ENCODE peak calls at places on chromosomes 4 and X, in ten cellular contexts. N, D, L, K, M, A, F, Z, R and I are unnamed samples.

GRCh38 chr4:98514930-98515809 is 143.2 kb downstream of the TSPAN5 start:
- DNase-seq in N (no peak), D (no peak), L (no peak), K (peak; percentile 42), M (no peak), A (no peak), F (no peak), Z (no peak), R (no peak), I (peak; percentile 69)

GRCh38 chr4:4494882-4495281 is 47.0 kb downstream of the STX18 start:
- DNase-seq in N (no peak), D (no peak), L (no peak), K (no peak), M (no peak), A (no peak), F (no peak), Z (no peak), R (no peak), I (no peak)

GRCh38 chrX:154021131-154021611 is 1.5 kb upstream of the IRAK1 start:
- DNase-seq in N (peak; percentile 43), D (no peak), L (peak; percentile 56), K (peak; percentile 39), M (no peak), A (no peak), F (no peak), Z (no peak), R (no peak), I (no peak)

GRCh38 chr4:128006592-128006991 is 41.4 kb downstream of the ABHD18 start:
- DNase-seq in N (no peak), D (no peak), L (peak; percentile 71), K (peak; percentile 31), M (no peak), A (no peak), F (no peak), Z (no peak), R (no peak), I (no peak)

GRCh38 chrX:66150188-66150587 is 13.9 kb upstream of the HEPH start:
- DNase-seq in N (no peak), D (no peak), L (no peak), K (no peak), M (no peak), A (no peak), F (no peak), Z (no peak), R (no peak), I (no peak)

GRCh38 chr4:140833280-140833679 is 77.1 kb upstream of the TBC1D9 start:
- DNase-seq in N (no peak), D (no peak), L (no peak), K (no peak), M (no peak), A (no peak), F (no peak), Z (no peak), R (no peak), I (no peak)

GRCh38 chrX:281166-281999 is at the start of gene PLCXD1:
- DNase-seq in N (peak; percentile 38), D (peak; percentile 25), L (peak; percentile 34), K (no peak), M (no peak), A (peak; percentile 73), F (no peak), Z (no peak), R (no peak), I (peak; percentile 92)

GRCh38 chr4:177255359-177255758 is 54.3 kb upstream of the NEIL3 start:
- DNase-seq in N (no peak), D (no peak), L (no peak), K (no peak), M (no peak), A (no peak), F (no peak), Z (no peak), R (no peak), I (no peak)

GRCh38 chr4:173752610-173753009 is 222.6 kb upstream of the HAND2 start:
- DNase-seq in N (peak; percentile 77), D (no peak), L (peak; percentile 36), K (no peak), M (no peak), A (peak; percentile 10), F (no peak), Z (no peak), R (peak; percentile 28), I (peak; percentile 75)

GRCh38 chr4:174663254-174663653 is 141.0 kb upstream of the HPGD start:
- DNase-seq in N (no peak), D (no peak), L (peak; percentile 4), K (no peak), M (no peak), A (no peak), F (no peak), Z (no peak), R (peak; percentile 16), I (no peak)

GRCh38 chr4:112523764-112524505 is 8.0 kb upstream of the NEUROG2 start:
- DNase-seq in N (peak; percentile 81), D (no peak), L (peak; percentile 26), K (no peak), M (peak; percentile 51), A (peak; percentile 87), F (no peak), Z (no peak), R (peak; percentile 71), I (peak; percentile 89)

GRCh38 chrX:7086384-7086783 is 61.1 kb upstream of the STS start:
- DNase-seq in N (no peak), D (no peak), L (no peak), K (no peak), M (no peak), A (no peak), F (no peak), Z (no peak), R (no peak), I (no peak)

GRCh38 chrX:39427492-39428289 is 626.4 kb downstream of the MID1IP1 start:
- DNase-seq in N (no peak), D (no peak), L (peak; percentile 48), K (peak; percentile 9), M (no peak), A (peak; percentile 52), F (no peak), Z (no peak), R (peak; percentile 15), I (no peak)

GRCh38 chrX:129622757-129623301 is 31.9 kb downstream of the APLN start:
- DNase-seq in N (no peak), D (no peak), L (peak; percentile 92), K (peak; percentile 64), M (no peak), A (no peak), F (no peak), Z (no peak), R (no peak), I (no peak)

GRCh38 chrX:20913760-20914159 is 460.5 kb upstream of the CNKSR2 start:
- DNase-seq in N (no peak), D (no peak), L (peak; percentile 6), K (no peak), M (no peak), A (peak; percentile 65), F (no peak), Z (no peak), R (peak; percentile 35), I (no peak)

GRCh38 chrX:7190157-7190556 is 42.2 kb upstream of the PUDP start:
- DNase-seq in N (no peak), D (no peak), L (no peak), K (no peak), M (no peak), A (no peak), F (no peak), Z (no peak), R (peak; percentile 6), I (peak; percentile 37)

GRCh38 chrX:3815896-3816664 is 102.6 kb upstream of the PRKX start:
- DNase-seq in N (peak; percentile 55), D (peak; percentile 53), L (peak; percentile 23), K (peak; percentile 32), M (peak; percentile 67), A (peak; percentile 64), F (peak; percentile 67), Z (peak; percentile 22), R (peak; percentile 42), I (peak; percentile 73)

GRCh38 chrX:153882557-153882956 is 3.4 kb downstream of the L1CAM start:
- DNase-seq in N (no peak), D (no peak), L (no peak), K (no peak), M (no peak), A (no peak), F (no peak), Z (no peak), R (no peak), I (no peak)

DNA sequence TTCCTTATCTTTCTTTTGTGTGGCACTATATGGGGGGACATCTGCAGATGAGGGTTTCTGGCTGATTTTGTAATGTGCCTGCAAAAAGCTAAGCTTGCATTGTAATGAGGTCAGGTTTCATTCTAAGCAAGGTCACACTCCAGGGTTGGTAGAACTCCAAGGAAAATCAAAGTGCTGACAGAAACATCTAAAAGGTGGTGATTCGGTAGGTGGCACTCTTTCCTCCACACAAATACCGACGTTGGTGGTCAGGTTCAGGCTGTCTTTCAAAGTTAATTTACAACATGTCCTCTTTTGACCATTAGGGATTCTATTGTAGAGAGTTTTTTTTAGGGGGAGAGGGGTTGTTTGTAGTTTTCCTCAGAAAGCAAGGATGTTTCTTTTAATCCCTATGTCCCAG is 434.4 kb downstream of the PPARGC1A start:
- DNase-seq in N (no peak), D (no peak), L (no peak), K (no peak), M (peak; percentile 32), A (peak; percentile 76), F (no peak), Z (no peak), R (peak; percentile 15), I (peak; percentile 38)
- TF ChIP-seq CTCF in N (peak; percentile 33), D (no peak), L (no peak), K (peak; percentile 16), M (peak; percentile 21), A (no peak), F (no peak), Z (no peak), R (peak; percentile 27), I (peak; percentile 64)

GRCh38 chr4:25879587-25879986 is 16.8 kb upstream of the SEL1L3 start:
- DNase-seq in N (no peak), D (no peak), L (no peak), K (no peak), M (no peak), A (no peak), F (no peak), Z (no peak), R (no peak), I (no peak)
- H3K4me3 ChIP-seq in N (no peak overlapping the region), D (no peak overlapping the region), L (no peak overlapping the region), K (no peak overlapping the region), M (no peak overlapping the region), A (no peak overlapping the region), F (no peak overlapping the region), Z (no peak overlapping the region), R (no peak overlapping the region), I (no peak overlapping the region)

DNA sequence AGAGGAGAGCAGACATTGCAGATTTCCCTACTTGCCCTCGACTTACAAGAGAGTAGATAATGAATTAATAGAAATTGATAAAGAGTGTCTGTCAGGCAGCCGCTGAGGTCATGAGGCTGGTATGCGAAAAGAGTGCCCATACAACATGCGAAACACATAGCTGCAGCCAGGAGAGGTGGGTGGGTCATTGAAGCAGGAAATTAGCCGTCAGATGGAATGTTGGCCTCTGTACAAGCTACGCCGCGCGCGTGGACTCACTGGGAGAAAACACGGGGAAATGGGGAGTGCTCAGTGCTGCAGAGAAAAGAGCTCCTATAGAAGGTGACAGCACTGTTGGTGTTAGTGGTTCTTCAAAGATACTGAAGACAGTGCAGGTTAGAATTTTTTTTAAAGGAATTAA is 125.1 kb downstream of the RAPGEF2 start:
- DNase-seq in N (peak; percentile 45), D (peak; percentile 44), L (peak; percentile 93), K (peak; percentile 91), M (peak; percentile 88), A (peak; percentile 78), F (peak; percentile 79), Z (peak; percentile 38), R (no peak), I (no peak)
- TF ChIP-seq CTCF in N (no peak), D (no peak), L (peak; percentile 42), K (peak; percentile 57), M (no peak), A (no peak), F (peak; percentile 25), Z (no peak), R (no peak), I (no peak)

GRCh38 chrX:103439161-103439560 is 62.8 kb downstream of the BEX3 start:
- DNase-seq in N (no peak), D (no peak), L (no peak), K (no peak), M (no peak), A (no peak), F (no peak), Z (no peak), R (no peak), I (no peak)
- H3K4me3 ChIP-seq in N (no peak overlapping the region), D (no peak overlapping the region), L (no peak overlapping the region), K (no peak overlapping the region), M (no peak overlapping the region), A (no peak overlapping the region), F (no peak overlapping the region), Z (no peak overlapping the region), R (no peak overlapping the region), I (no peak overlapping the region)